ENCODE peak calls at places on chromosome 7, in seven cellular contexts. P is GM12892, B is GM20000, G is Calu3, M is HTR-8/SVneo, C is Kasumi-1, J is dorsolateral prefrontal cortex. F is an unnamed sample.

GRCh38 chr7:84663224-84663623 is 468.6 kb upstream of the SEMA3A start:
- DNase-seq in J (no peak), P (no peak), B (no peak), C (no peak), M (no peak), G (no peak), F (no peak)

GRCh38 chr7:30144659-30145321 is 10.0 kb downstream of the MTURN start:
- DNase-seq in P (no peak), B (no peak), G (no peak), M (no peak), C (no peak), J (no peak), F (no peak)

GRCh38 chr7:105853931-105854419 is 22.4 kb downstream of the ATXN7L1 start:
- DNase-seq in J (no peak), B (no peak), G (no peak), M (no peak), P (no peak), C (peak), F (no peak)

GRCh38 chr7:153413199-153413539 is 639.0 kb upstream of the DPP6 start:
- DNase-seq in G (no peak), J (no peak), B (no peak), P (no peak), C (no peak), M (no peak), F (no peak)

GRCh38 chr7:142885311-142886230 is at the start of gene TRPV6:
- DNase-seq in M (no peak), C (no peak), J (no peak), B (no peak), P (no peak), G (peak), F (no peak)

GRCh38 chr7:103626776-103627175 is 180.8 kb upstream of the SLC26A5 start:
- DNase-seq in M (no peak), J (no peak), B (no peak), C (no peak), P (no peak), G (no peak), F (no peak)

GRCh38 chr7:28192786-28193581 is 12.4 kb upstream of the JAZF1 start:
- DNase-seq in C (no peak), P (no peak), J (no peak), G (no peak), B (no peak), M (no peak), F (no peak)

GRCh38 chr7:154892459-154892858 is 110.5 kb downstream of the PAXIP1 start:
- DNase-seq in G (no peak), B (no peak), P (no peak), J (no peak), C (no peak), M (no peak), F (no peak)

GRCh38 chr7:83347836-83348482 is 185.3 kb upstream of the PCLO start:
- DNase-seq in G (peak), P (no peak), M (peak), B (no peak), C (no peak), J (no peak), F (no peak)

GRCh38 chr7:104857458-104858425 is 156.3 kb upstream of the KMT2E start:
- DNase-seq in J (no peak), B (no peak), G (no peak), P (no peak), C (no peak), M (no peak), F (no peak)

GRCh38 chr7:129855234-129855673 is 97.5 kb downstream of the UBE2H start:
- DNase-seq in C (no peak), G (no peak), B (no peak), J (no peak), P (no peak), M (no peak), F (no peak)

GRCh38 chr7:25754333-25754732 is 397.7 kb upstream of the NFE2L3 start:
- DNase-seq in J (no peak), C (no peak), P (no peak), M (no peak), B (no peak), G (no peak), F (no peak)

GRCh38 chr7:2524808-2525140 is 5.2 kb downstream of the LFNG start:
- DNase-seq in C (no peak), P (no peak), B (no peak), M (no peak), G (no peak), J (no peak), F (no peak)

GRCh38 chr7:19747740-19748339 is 25.6 kb downstream of the TMEM196 start:
- DNase-seq in B (peak), P (peak), J (no peak), G (peak), C (peak), M (peak), F (no peak)

GRCh38 chr7:151624246-151624928 is 104.7 kb upstream of the RHEB start:
- DNase-seq in M (no peak), G (no peak), P (no peak), J (no peak), C (no peak), B (no peak), F (no peak)